ENCODE peak calls at places on chromosomes 5 and 9, in five cellular contexts. One of them, this sample, is unnamed.

GRCh38 chr5:5141011-5141599 is 975 bp downstream of the ADAMTS16 start:
- DNase-seq in endothelial cell of umbilical vein: no peak
- DNase-seq in heart left ventricle: no peak
- DNase-seq in K562: no peak
- DNase-seq in A549: no peak
- DNase-seq in this sample: no peak

GRCh38 chr9:116370587-116370986 is 217.0 kb downstream of the PAPPA start:
- DNase-seq in heart left ventricle: no peak
- DNase-seq in A549: no peak
- DNase-seq in endothelial cell of umbilical vein: no peak
- DNase-seq in K562: no peak
- DNase-seq in this sample: no peak

GRCh38 chr5:107580902-107581823 is 89.6 kb downstream of the EFNA5 start:
- DNase-seq in heart left ventricle: peak; percentile 29
- DNase-seq in A549: no peak
- DNase-seq in endothelial cell of umbilical vein: no peak
- DNase-seq in K562: no peak
- DNase-seq in this sample: no peak

GRCh38 chr5:177430146-177430951 is 3.9 kb downstream of the GRK6 start:
- DNase-seq in K562: no peak
- DNase-seq in endothelial cell of umbilical vein: no peak
- DNase-seq in A549: no peak
- DNase-seq in heart left ventricle: no peak
- DNase-seq in this sample: no peak

GRCh38 chr9:12785251-12785880 is 10.5 kb downstream of the LURAP1L start:
- DNase-seq in A549: no peak
- DNase-seq in K562: no peak
- DNase-seq in heart left ventricle: peak; percentile 33
- DNase-seq in endothelial cell of umbilical vein: no peak
- DNase-seq in this sample: no peak

GRCh38 chr5:74870299-74871067 is 4.3 kb upstream of the FAM169A start:
- DNase-seq in A549: no peak
- DNase-seq in heart left ventricle: no peak
- DNase-seq in K562: no peak
- DNase-seq in endothelial cell of umbilical vein: no peak
- DNase-seq in this sample: no peak

GRCh38 chr9:100725376-100725775 is 147.5 kb downstream of the CAVIN4 start:
- DNase-seq in K562: no peak
- DNase-seq in heart left ventricle: no peak
- DNase-seq in endothelial cell of umbilical vein: no peak
- DNase-seq in A549: no peak
- DNase-seq in this sample: no peak

GRCh38 chr5:61330341-61330878 is 1.6 kb upstream of the ZSWIM6 start:
- DNase-seq in A549: peak; percentile 59
- DNase-seq in endothelial cell of umbilical vein: peak; percentile 67
- DNase-seq in K562: peak; percentile 10
- DNase-seq in heart left ventricle: peak; percentile 34
- DNase-seq in this sample: peak; percentile 24

GRCh38 chr9:89593776-89594427 is 10.9 kb upstream of the GADD45G start:
- DNase-seq in A549: peak; percentile 70
- DNase-seq in K562: peak; percentile 46
- DNase-seq in endothelial cell of umbilical vein: peak; percentile 23
- DNase-seq in heart left ventricle: peak; percentile 52
- DNase-seq in this sample: no peak

GRCh38 chr9:133677126-133678010 is 41.2 kb downstream of the DBH start:
- DNase-seq in endothelial cell of umbilical vein: no peak
- DNase-seq in A549: no peak
- DNase-seq in heart left ventricle: peak; percentile 11
- DNase-seq in K562: no peak
- DNase-seq in this sample: no peak

GRCh38 chr5:30041291-30041690 is 1152.2 kb upstream of the CDH6 start:
- DNase-seq in K562: no peak
- DNase-seq in A549: no peak
- DNase-seq in heart left ventricle: no peak
- DNase-seq in endothelial cell of umbilical vein: no peak
- DNase-seq in this sample: no peak

GRCh38 chr5:80659111-80659510 is 4.3 kb upstream of the DHFR start:
- DNase-seq in endothelial cell of umbilical vein: no peak
- DNase-seq in A549: no peak
- DNase-seq in K562: no peak
- DNase-seq in heart left ventricle: no peak
- DNase-seq in this sample: no peak

GRCh38 chr5:27388755-27389154 is 350.4 kb upstream of the CDH9 start:
- DNase-seq in endothelial cell of umbilical vein: no peak
- DNase-seq in A549: no peak
- DNase-seq in heart left ventricle: no peak
- DNase-seq in K562: no peak
- DNase-seq in this sample: no peak

GRCh38 chr5:137833463-137833862 is 34.2 kb upstream of the MYOT start:
- DNase-seq in K562: no peak
- DNase-seq in A549: peak; percentile 63
- DNase-seq in heart left ventricle: no peak
- DNase-seq in endothelial cell of umbilical vein: no peak
- DNase-seq in this sample: no peak

GRCh38 chr9:86126998-86127972 is 27.9 kb upstream of the GOLM1 start:
- DNase-seq in K562: peak; percentile 65
- DNase-seq in A549: peak; percentile 98
- DNase-seq in heart left ventricle: peak; percentile 31
- DNase-seq in endothelial cell of umbilical vein: no peak
- DNase-seq in this sample: peak; percentile 59

GRCh38 chr5:139579-140442 is 47.8 kb downstream of the PLEKHG4B start:
- DNase-seq in A549: no peak
- DNase-seq in endothelial cell of umbilical vein: no peak
- DNase-seq in heart left ventricle: no peak
- DNase-seq in K562: no peak
- DNase-seq in this sample: no peak

GRCh38 chr5:107532182-107532878 is 138.4 kb downstream of the EFNA5 start:
- DNase-seq in A549: no peak
- DNase-seq in endothelial cell of umbilical vein: no peak
- DNase-seq in heart left ventricle: no peak
- DNase-seq in K562: no peak
- DNase-seq in this sample: no peak

GRCh38 chr5:126454081-126454480 is 30.9 kb downstream of the GRAMD2B start:
- DNase-seq in K562: no peak
- DNase-seq in heart left ventricle: peak; percentile 47
- DNase-seq in endothelial cell of umbilical vein: no peak
- DNase-seq in A549: no peak
- DNase-seq in this sample: peak; percentile 28

GRCh38 chr9:135660407-135660806 is 2.7 kb upstream of the LCN9 start:
- DNase-seq in K562: no peak
- DNase-seq in endothelial cell of umbilical vein: no peak
- DNase-seq in A549: no peak
- DNase-seq in heart left ventricle: no peak
- DNase-seq in this sample: no peak

GRCh38 chr9:136021171-136021890 is 60.2 kb upstream of the UBAC1 start:
- DNase-seq in K562: no peak
- DNase-seq in heart left ventricle: no peak
- DNase-seq in A549: no peak
- DNase-seq in endothelial cell of umbilical vein: no peak
- DNase-seq in this sample: peak; percentile 36

GRCh38 chr5:67873935-67874334 is 341.6 kb upstream of the PIK3R1 start:
- DNase-seq in K562: no peak
- DNase-seq in heart left ventricle: no peak
- DNase-seq in endothelial cell of umbilical vein: no peak
- DNase-seq in A549: no peak
- DNase-seq in this sample: no peak

GRCh38 chr5:125367702-125368101 is 621.3 kb upstream of the ZNF608 start:
- DNase-seq in endothelial cell of umbilical vein: no peak
- DNase-seq in heart left ventricle: no peak
- DNase-seq in A549: no peak
- DNase-seq in K562: no peak
- DNase-seq in this sample: no peak

GRCh38 chr5:170628028-170628427 is 124.2 kb downstream of the KCNIP1 start:
- DNase-seq in K562: no peak
- DNase-seq in A549: no peak
- DNase-seq in heart left ventricle: no peak
- DNase-seq in endothelial cell of umbilical vein: no peak
- DNase-seq in this sample: no peak

GRCh38 chr5:170629566-170630175 is 125.9 kb downstream of the KCNIP1 start:
- DNase-seq in A549: no peak
- DNase-seq in heart left ventricle: no peak
- DNase-seq in K562: no peak
- DNase-seq in endothelial cell of umbilical vein: no peak
- DNase-seq in this sample: no peak

GRCh38 chr5:170627271-170627670 is 123.5 kb downstream of the KCNIP1 start:
- DNase-seq in A549: no peak
- DNase-seq in heart left ventricle: no peak
- DNase-seq in K562: no peak
- DNase-seq in endothelial cell of umbilical vein: no peak
- DNase-seq in this sample: no peak

GRCh38 chr5:170630226-170630625 is 126.4 kb downstream of the KCNIP1 start:
- DNase-seq in endothelial cell of umbilical vein: no peak
- DNase-seq in A549: no peak
- DNase-seq in K562: no peak
- DNase-seq in heart left ventricle: no peak
- DNase-seq in this sample: no peak

GRCh38 chr5:170628691-170629565 is 125.1 kb downstream of the KCNIP1 start:
- DNase-seq in endothelial cell of umbilical vein: no peak
- DNase-seq in heart left ventricle: no peak
- DNase-seq in A549: no peak
- DNase-seq in K562: no peak
- DNase-seq in this sample: no peak
- H3K4me1 ChIP-seq in endothelial cell of umbilical vein: peaks cover 6% of the 10 kb centered on the region
- H3K4me1 ChIP-seq in heart left ventricle: peaks cover 18% of the 10 kb centered on the region
- H3K4me1 ChIP-seq in A549: peaks cover 17% of the 10 kb centered on the region
- H3K4me1 ChIP-seq in K562: peaks cover 3% of the 10 kb centered on the region
- H3K4me1 ChIP-seq in this sample: no peaks in the 10 kb centered on the region

GRCh38 chr5:3047212-3047774 is 295.8 kb upstream of the IRX2 start:
- DNase-seq in endothelial cell of umbilical vein: no peak
- DNase-seq in A549: no peak
- DNase-seq in K562: no peak
- DNase-seq in heart left ventricle: no peak
- DNase-seq in this sample: no peak
- H3K9me3 ChIP-seq in endothelial cell of umbilical vein: peaks cover 14% of the 10 kb centered on the region
- H3K9me3 ChIP-seq in A549: no peaks in the 10 kb centered on the region
- H3K9me3 ChIP-seq in K562: no peaks in the 10 kb centered on the region
- H3K9me3 ChIP-seq in heart left ventricle: no peaks in the 10 kb centered on the region
- H3K9me3 ChIP-seq in this sample: no peaks in the 10 kb centered on the region

GRCh38 chr5:141084487-141084989 is 9.9 kb upstream of the PCDHB2 start:
- DNase-seq in heart left ventricle: peak; percentile 46
- DNase-seq in A549: peak; percentile 59
- DNase-seq in K562: peak; percentile 12
- DNase-seq in endothelial cell of umbilical vein: peak; percentile 39
- DNase-seq in this sample: no peak
- H3K4me3 ChIP-seq in heart left ventricle: peak overlapping the region; percentile 32
- H3K4me3 ChIP-seq in A549: peak overlapping the region; percentile 44
- H3K4me3 ChIP-seq in K562: no peak overlapping the region
- H3K4me3 ChIP-seq in endothelial cell of umbilical vein: no peak overlapping the region
- H3K4me3 ChIP-seq in this sample: peak overlapping the region; percentile 62

GRCh38 chr5:10246761-10247160 is 2.9 kb downstream of the ATPSCKMT start:
- DNase-seq in heart left ventricle: no peak
- DNase-seq in endothelial cell of umbilical vein: peak; percentile 18
- DNase-seq in K562: no peak
- DNase-seq in A549: no peak
- DNase-seq in this sample: no peak
- H3K4me1 ChIP-seq in heart left ventricle: peaks cover 21% of the 10 kb centered on the region
- H3K4me1 ChIP-seq in endothelial cell of umbilical vein: peaks cover 9% of the 10 kb centered on the region
- H3K4me1 ChIP-seq in K562: peaks cover 11% of the 10 kb centered on the region
- H3K4me1 ChIP-seq in A549: peaks cover 15% of the 10 kb centered on the region
- H3K4me1 ChIP-seq in this sample: peaks cover 21% of the 10 kb centered on the region

GRCh38 chr9:8489845-8490244 is 690.3 kb upstream of the DMAC1 start:
- DNase-seq in heart left ventricle: no peak
- DNase-seq in K562: no peak
- DNase-seq in A549: no peak
- DNase-seq in endothelial cell of umbilical vein: no peak
- DNase-seq in this sample: no peak
- H3K9me3 ChIP-seq in heart left ventricle: no peaks in the 10 kb centered on the region
- H3K9me3 ChIP-seq in K562: no peaks in the 10 kb centered on the region
- H3K9me3 ChIP-seq in A549: no peaks in the 10 kb centered on the region
- H3K9me3 ChIP-seq in endothelial cell of umbilical vein: no peaks in the 10 kb centered on the region
- H3K9me3 ChIP-seq in this sample: no peaks in the 10 kb centered on the region

GRCh38 chr5:116037236-116037822 is 5.1 kb downstream of the ARL14EPL start:
- DNase-seq in K562: no peak
- DNase-seq in endothelial cell of umbilical vein: peak; percentile 38
- DNase-seq in heart left ventricle: no peak
- DNase-seq in A549: no peak
- DNase-seq in this sample: no peak

GRCh38 chr5:116035123-116035522 is 2.9 kb downstream of the ARL14EPL start:
- DNase-seq in A549: no peak
- DNase-seq in endothelial cell of umbilical vein: no peak
- DNase-seq in K562: no peak
- DNase-seq in heart left ventricle: no peak
- DNase-seq in this sample: no peak

GRCh38 chr5:116032991-116033390 is 719 bp downstream of the ARL14EPL start:
- DNase-seq in A549: no peak
- DNase-seq in heart left ventricle: no peak
- DNase-seq in K562: no peak
- DNase-seq in endothelial cell of umbilical vein: no peak
- DNase-seq in this sample: no peak

GRCh38 chr5:116032094-116032517 is at the start of gene ARL14EPL:
- DNase-seq in K562: peak; percentile 23
- DNase-seq in endothelial cell of umbilical vein: peak; percentile 98
- DNase-seq in heart left ventricle: peak; percentile 24
- DNase-seq in A549: peak; percentile 51
- DNase-seq in this sample: peak; percentile 27
- H3K4me3 ChIP-seq in K562: no peak within 1 kb of the TSS
- H3K4me3 ChIP-seq in endothelial cell of umbilical vein: no peak within 1 kb of the TSS
- H3K4me3 ChIP-seq in heart left ventricle: no peak within 1 kb of the TSS
- H3K4me3 ChIP-seq in A549: no peak within 1 kb of the TSS
- H3K4me3 ChIP-seq in this sample: no peak within 1 kb of the TSS

This sample was measured in psoas muscle.